ENCODE peak calls at places on chromosomes 7 and 10, in nine cellular contexts. S is NCI-H82; I is activated naive CD4-positive, alpha-beta T cell treated with Interleukin-2 at 50 U/mL for 16 hours; Q is kidney epithelial cell; O is GM20000; F is stimulated activated CD8-positive, alpha-beta memory T cell treated with anti-CD3 and anti-CD28 coated beads, Interleukin-2, amount 100 ng/mL, for 1 hour; N is pancreas; H is ecto neural progenitor cell; T is RWPE1. C is an unnamed sample.

GRCh38 chr7:50653116-50653854 is 88.1 kb upstream of the DDC start:
- DNase-seq in N (no peak), S (no peak), F (no peak), T (no peak), H (peak), Q (no peak), O (no peak), I (no peak), C (no peak)

GRCh38 chr7:68248973-68249372 is 1252.3 kb downstream of the TYW1 start:
- DNase-seq in S (no peak), F (no peak), N (no peak), Q (no peak), I (no peak), H (no peak), O (no peak), T (no peak), C (no peak)

GRCh38 chr10:124436191-124436638 is 13.6 kb downstream of the NKX1-2 start:
- DNase-seq in S (no peak), N (no peak), F (no peak), H (no peak), T (peak), O (no peak), I (no peak), Q (no peak), C (peak)

GRCh38 chr10:99628923-99629624 is 8.8 kb upstream of the SLC25A28 start:
- DNase-seq in O (no peak), Q (no peak), S (no peak), F (no peak), H (no peak), N (no peak), T (no peak), I (no peak), C (no peak)

GRCh38 chr7:157588271-157588589 is 251.4 kb downstream of the DNAJB6 start:
- DNase-seq in H (no peak), O (no peak), I (no peak), Q (no peak), F (no peak), N (no peak), S (no peak), T (no peak), C (no peak)

GRCh38 chr7:26675143-26675887 is 189.1 kb downstream of the SKAP2 start:
- DNase-seq in O (no peak), Q (no peak), N (no peak), H (no peak), I (no peak), T (peak), F (no peak), S (no peak), C (no peak)

GRCh38 chr10:95456486-95456885 is 104.7 kb downstream of the SORBS1 start:
- DNase-seq in Q (no peak), T (peak), F (no peak), N (no peak), O (no peak), H (no peak), S (no peak), I (no peak), C (no peak)

GRCh38 chr7:1457059-1457948 is 2.0 kb downstream of the MICALL2 start:
- DNase-seq in S (no peak), T (no peak), H (no peak), O (no peak), Q (no peak), F (no peak), I (no peak), N (no peak), C (no peak)

GRCh38 chr7:33821970-33822369 is 83.4 kb upstream of the BMPER start:
- DNase-seq in F (no peak), T (no peak), H (no peak), I (no peak), Q (no peak), N (no peak), S (no peak), O (no peak), C (no peak)

GRCh38 chr10:90326498-90327267 is 531.2 kb downstream of the HTR7 start:
- DNase-seq in Q (peak), T (peak), N (no peak), F (no peak), O (no peak), H (no peak), I (no peak), S (no peak), C (no peak)